ENCODE peak calls at places on chromosomes 11 and 22, in nine cellular contexts. K, I, C, N, A, Y, D, T and E are unnamed samples.
A peak's percentile ranks its signal among the peaks of the same experiment; 100 is the strongest.

GRCh38 chr22:46578824-46579561 is 41.2 kb upstream of the GRAMD4 start:
- DNase-seq in A (peak; percentile 43), Y (no peak), T (no peak), I (no peak), N (no peak), D (no peak), K (no peak), C (peak; percentile 35), E (no peak)

GRCh38 chr11:8352852-8353505 is 89.3 kb upstream of the LMO1 start:
- DNase-seq in I (no peak), T (peak; percentile 26), D (no peak), A (no peak), Y (no peak), N (no peak), C (peak; percentile 32), K (no peak), E (no peak)

GRCh38 chr11:69907611-69908010 is 88.4 kb upstream of the FGF3 start:
- DNase-seq in T (no peak), Y (no peak), A (no peak), N (no peak), I (no peak), C (no peak), D (no peak), K (no peak), E (no peak)

GRCh38 chr11:12949456-12949855 is 59.7 kb upstream of the RASSF10 start:
- DNase-seq in T (no peak), K (no peak), C (no peak), Y (no peak), A (no peak), N (no peak), I (no peak), D (no peak), E (no peak)

GRCh38 chr22:23256986-23257888 is 76.9 kb downstream of the BCR start:
- DNase-seq in D (no peak), I (no peak), A (no peak), C (peak; percentile 61), N (no peak), K (peak; percentile 8), Y (peak; percentile 14), T (peak; percentile 31), E (no peak)

GRCh38 chr11:129278586-129279319 is 86.6 kb upstream of the ARHGAP32 start:
- DNase-seq in T (peak; percentile 18), K (peak; percentile 22), I (peak; percentile 13), C (peak; percentile 22), N (peak; percentile 62), A (no peak), Y (peak; percentile 27), D (peak; percentile 40), E (no peak)

GRCh38 chr11:69348414-69349235 is 54.7 kb downstream of the MYEOV start:
- DNase-seq in K (no peak), C (no peak), A (no peak), N (no peak), Y (no peak), T (no peak), D (no peak), I (no peak), E (no peak)

GRCh38 chr11:73217131-73217809 is 811 bp upstream of the P2RY2 start:
- DNase-seq in T (no peak), I (no peak), Y (no peak), N (no peak), K (no peak), A (no peak), C (no peak), D (no peak), E (no peak)

GRCh38 chr11:100878474-100878873 is 191.4 kb downstream of the ARHGAP42 start:
- DNase-seq in A (no peak), Y (peak; percentile 30), T (no peak), K (no peak), N (no peak), I (no peak), D (no peak), C (no peak), E (no peak)

GRCh38 chr11:5931061-5931460 is 11.0 kb upstream of the OR56A3 start:
- DNase-seq in K (no peak), T (no peak), C (no peak), D (no peak), I (no peak), Y (no peak), N (peak; percentile 21), A (no peak), E (no peak)

GRCh38 chr11:104064016-104064630 is 27.7 kb downstream of the DDI1 start:
- DNase-seq in T (no peak), Y (no peak), A (no peak), K (no peak), I (no peak), C (no peak), N (no peak), D (no peak), E (no peak)

GRCh38 chr11:10993186-10993585 is 135.3 kb upstream of the ZBED5 start:
- DNase-seq in D (no peak), C (peak; percentile 23), K (no peak), I (no peak), N (no peak), T (peak; percentile 10), A (no peak), Y (peak; percentile 45), E (no peak)

GRCh38 chr11:37451903-37452302 is 853.9 kb upstream of the RAG2 start:
- DNase-seq in I (no peak), N (no peak), K (no peak), Y (no peak), T (no peak), C (no peak), D (no peak), A (no peak), E (no peak)